ENCODE peak calls at places on chromosome 11, in six cellular contexts. E is psoas muscle; U is CD4-positive, alpha-beta T cell; F is adrenal gland; Q is DND-41; I is RWPE1. X is an unnamed sample.

GRCh38 chr11:19869466-19869865 is 156.8 kb downstream of the NAV2 start:
- DNase-seq in E (no peak), U (no peak), F (no peak), Q (no peak), I (no peak), X (no peak)

GRCh38 chr11:77346906-77347603 is 45.6 kb upstream of the GDPD4 start:
- DNase-seq in E (no peak), U (no peak), F (no peak), Q (no peak), I (no peak), X (no peak)

GRCh38 chr11:2268911-2269600 is 1.3 kb downstream of the ASCL2 start:
- DNase-seq in E (peak), U (peak), F (peak), Q (peak), I (peak), X (peak)

GRCh38 chr11:910044-910588 is 494 bp downstream of the CHID1 start:
- DNase-seq in E (no peak), U (no peak), F (no peak), Q (no peak), I (peak), X (no peak)

GRCh38 chr11:15493921-15494630 is 379.4 kb downstream of the INSC start:
- DNase-seq in E (no peak), U (no peak), F (no peak), Q (no peak), I (no peak), X (no peak)

GRCh38 chr11:563812-564578 is 3.2 kb downstream of the RASSF7 start:
- DNase-seq in E (peak), U (no peak), F (no peak), Q (no peak), I (no peak), X (no peak)

GRCh38 chr11:119975561-119976152 is 162.3 kb downstream of the TRIM29 start:
- DNase-seq in E (peak), U (no peak), F (no peak), Q (no peak), I (no peak), X (no peak)

GRCh38 chr11:60098508-60098907 is 10.0 kb downstream of the MS4A2 start:
- DNase-seq in E (no peak), U (no peak), F (no peak), Q (no peak), I (no peak), X (no peak)

GRCh38 chr11:110019659-110020058 is 73.5 kb upstream of the ZC3H12C start:
- DNase-seq in E (no peak), U (no peak), F (no peak), Q (no peak), I (no peak), X (no peak)

GRCh38 chr11:46547579-46547978 is 46.2 kb downstream of the AMBRA1 start:
- DNase-seq in E (no peak), U (no peak), F (no peak), Q (no peak), I (no peak), X (no peak)

GRCh38 chr11:46682773-46683752 is 17.4 kb downstream of the ARHGAP1 start:
- DNase-seq in E (no peak), U (no peak), F (peak), Q (no peak), I (no peak), X (no peak)

GRCh38 chr11:2177081-2177480 is 5.5 kb upstream of the TH start:
- DNase-seq in E (no peak), U (no peak), F (no peak), Q (no peak), I (no peak), X (no peak)

GRCh38 chr11:36463781-36464180 is 46.3 kb downstream of the TRAF6 start:
- DNase-seq in E (no peak), U (no peak), F (no peak), Q (no peak), I (no peak), X (no peak)

GRCh38 chr11:19763315-19763714 is 50.7 kb downstream of the NAV2 start:
- DNase-seq in E (no peak), U (no peak), F (no peak), Q (no peak), I (no peak), X (no peak)

GRCh38 chr11:115930886-115931537 is 426.8 kb upstream of the CADM1 start:
- DNase-seq in E (no peak), U (no peak), F (no peak), Q (no peak), I (no peak), X (no peak)

GRCh38 chr11:95948637-95949036 is 24.7 kb upstream of the MTMR2 start:
- DNase-seq in E (no peak), U (no peak), F (no peak), Q (no peak), I (no peak), X (no peak)

GRCh38 chr11:112231952-112232351 is 5.7 kb downstream of the PTS start:
- DNase-seq in E (no peak), U (no peak), F (no peak), Q (no peak), I (no peak), X (no peak)

GRCh38 chr11:75147875-75148263 is 3.0 kb upstream of the SLCO2B1 start:
- DNase-seq in E (peak), U (no peak), F (peak), Q (no peak), I (no peak), X (no peak)

GRCh38 chr11:125550780-125551179 is 18.5 kb upstream of the EI24 start:
- DNase-seq in E (no peak), U (no peak), F (no peak), Q (no peak), I (no peak), X (no peak)

GRCh38 chr11:122578168-122578825 is 77.2 kb upstream of the UBASH3B start:
- DNase-seq in E (no peak), U (no peak), F (no peak), Q (no peak), I (no peak), X (no peak)

GRCh38 chr11:65419460-65419772 is 3.2 kb upstream of the NEAT1 start:
- DNase-seq in E (peak), U (no peak), F (peak), Q (no peak), I (no peak), X (no peak)

GRCh38 chr11:26245046-26245445 is 86.9 kb upstream of the ANO3 start:
- DNase-seq in E (no peak), U (no peak), F (no peak), Q (no peak), I (no peak), X (no peak)

GRCh38 chr11:5369793-5370192 is 13.8 kb upstream of the OR51M1 start:
- DNase-seq in E (no peak), U (no peak), F (no peak), Q (no peak), I (peak), X (no peak)

GRCh38 chr11:2702771-2703486 is 3.1 kb upstream of the KCNQ1OT1 start:
- DNase-seq in E (peak), U (no peak), F (peak), Q (no peak), I (no peak), X (no peak)

GRCh38 chr11:75938543-75938942 is 123.5 kb downstream of the UVRAG start:
- DNase-seq in E (no peak), U (no peak), F (peak), Q (no peak), I (no peak), X (no peak)

GRCh38 chr11:13944016-13944415 is 18.5 kb upstream of the SPON1 start:
- DNase-seq in E (no peak), U (no peak), F (no peak), Q (no peak), I (no peak), X (no peak)

GRCh38 chr11:89433278-89433677 is 57.9 kb downstream of the NOX4 start:
- DNase-seq in E (no peak), U (no peak), F (no peak), Q (no peak), I (no peak), X (no peak)

GRCh38 chr11:89442801-89443200 is 48.4 kb downstream of the NOX4 start:
- DNase-seq in E (no peak), U (no peak), F (no peak), Q (no peak), I (no peak), X (no peak)

GRCh38 chr11:89441606-89442005 is 49.6 kb downstream of the NOX4 start:
- DNase-seq in E (no peak), U (no peak), F (no peak), Q (no peak), I (no peak), X (no peak)

GRCh38 chr11:89436071-89436470 is 55.1 kb downstream of the NOX4 start:
- DNase-seq in E (peak), U (no peak), F (no peak), Q (no peak), I (no peak), X (no peak)

GRCh38 chr11:89437317-89437716 is 53.9 kb downstream of the NOX4 start:
- DNase-seq in E (no peak), U (no peak), F (no peak), Q (no peak), I (no peak), X (no peak)
- TF ChIP-seq CTCF in E (no peak), U (no peak), F (no peak), Q (no peak), I (no peak), X (no peak)

DNA sequence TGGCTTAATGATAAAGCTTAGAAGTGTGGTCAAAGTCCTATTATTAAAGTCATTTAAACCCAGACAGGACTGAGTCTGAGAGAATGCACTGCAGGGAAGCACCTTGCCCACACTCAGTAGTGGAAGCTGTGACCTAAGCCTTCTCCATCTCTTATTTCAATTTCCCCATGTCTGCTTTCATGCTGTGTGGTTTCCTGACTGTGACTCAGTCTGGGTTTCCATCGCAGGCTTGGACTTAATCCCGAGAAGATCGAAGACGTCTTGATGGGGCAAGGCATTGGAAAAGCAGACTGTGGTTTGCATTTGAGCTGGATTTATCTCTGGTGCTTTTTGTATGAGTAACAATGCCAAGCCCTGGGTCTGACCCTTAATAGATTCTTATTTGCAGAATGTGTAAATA is 238.9 kb downstream of the NTM start:
- DNase-seq in E (no peak), U (no peak), F (no peak), Q (no peak), I (no peak), X (no peak)
- TF ChIP-seq CTCF in E (no peak), U (no peak), F (no peak), Q (no peak), I (no peak), X (no peak)

DNA sequence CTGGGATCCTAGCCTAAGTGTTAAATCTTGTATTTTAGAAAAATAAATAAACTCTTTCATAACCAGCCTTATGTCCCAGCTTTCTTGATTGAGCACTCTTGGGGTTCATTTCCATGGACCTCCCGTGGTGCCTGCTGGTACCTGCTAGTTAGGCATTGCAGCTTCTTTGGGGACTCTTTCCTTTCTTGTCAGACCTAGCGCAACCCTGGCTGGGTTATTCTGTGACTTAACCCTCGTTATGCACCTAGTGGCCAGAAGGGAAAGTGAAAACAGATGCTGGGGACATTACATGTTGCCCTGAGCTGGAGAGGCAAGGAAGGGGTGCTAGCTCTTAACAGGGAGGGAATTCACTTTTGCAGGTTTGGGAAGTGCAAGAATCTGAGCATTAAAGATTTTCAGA is 46.8 kb downstream of the APIP start:
- DNase-seq in E (no peak), U (no peak), F (no peak), Q (no peak), I (no peak), X (no peak)
- TF ChIP-seq CTCF in E (no peak), U (no peak), F (no peak), Q (peak), I (no peak), X (no peak)

GRCh38 chr11:104164028-104164520 is at the start of gene PDGFD:
- DNase-seq in E (peak), U (peak), F (peak), Q (no peak), I (peak), X (peak)
- TF ChIP-seq CTCF in E (no peak), U (no peak), F (peak), Q (no peak), I (peak), X (no peak)

DNA sequence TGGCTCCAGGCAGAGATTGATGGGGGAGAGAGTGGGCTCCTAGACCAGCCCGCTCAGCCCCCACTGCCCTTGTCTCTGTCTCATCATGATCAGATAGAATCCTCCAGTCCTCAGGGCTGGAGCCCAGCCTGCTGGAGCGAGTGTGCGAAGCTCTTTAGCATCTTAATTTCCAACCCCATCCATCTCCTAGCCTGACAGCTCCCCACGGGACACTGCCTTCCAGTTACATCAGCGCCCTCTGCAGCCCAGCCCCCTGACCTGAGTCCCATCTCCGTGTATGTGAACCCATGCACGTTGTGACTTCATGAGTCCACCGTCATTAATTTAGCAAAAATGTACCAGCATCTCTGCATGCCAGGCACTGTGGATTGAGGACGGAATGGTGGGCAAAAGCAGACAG is 2.1 kb downstream of the P2RX3 start:
- DNase-seq in E (peak), U (no peak), F (no peak), Q (no peak), I (no peak), X (no peak)
- TF ChIP-seq CTCF in E (no peak), U (no peak), F (no peak), Q (peak), I (no peak), X (no peak)

GRCh38 chr11:94129505-94130335 is 1.1 kb downstream of the PANX1 start:
- DNase-seq in E (no peak), U (no peak), F (peak), Q (peak), I (peak), X (no peak)

GRCh38 chr11:94128171-94128745 is 383 bp upstream of the PANX1 start:
- DNase-seq in E (no peak), U (no peak), F (no peak), Q (no peak), I (no peak), X (peak)

GRCh38 chr11:94130589-94131362 is 2.1 kb downstream of the PANX1 start:
- DNase-seq in E (no peak), U (no peak), F (no peak), Q (no peak), I (peak), X (no peak)

GRCh38 chr11:94127632-94128031 is 1.0 kb upstream of the PANX1 start:
- DNase-seq in E (no peak), U (no peak), F (no peak), Q (no peak), I (no peak), X (no peak)

DNA sequence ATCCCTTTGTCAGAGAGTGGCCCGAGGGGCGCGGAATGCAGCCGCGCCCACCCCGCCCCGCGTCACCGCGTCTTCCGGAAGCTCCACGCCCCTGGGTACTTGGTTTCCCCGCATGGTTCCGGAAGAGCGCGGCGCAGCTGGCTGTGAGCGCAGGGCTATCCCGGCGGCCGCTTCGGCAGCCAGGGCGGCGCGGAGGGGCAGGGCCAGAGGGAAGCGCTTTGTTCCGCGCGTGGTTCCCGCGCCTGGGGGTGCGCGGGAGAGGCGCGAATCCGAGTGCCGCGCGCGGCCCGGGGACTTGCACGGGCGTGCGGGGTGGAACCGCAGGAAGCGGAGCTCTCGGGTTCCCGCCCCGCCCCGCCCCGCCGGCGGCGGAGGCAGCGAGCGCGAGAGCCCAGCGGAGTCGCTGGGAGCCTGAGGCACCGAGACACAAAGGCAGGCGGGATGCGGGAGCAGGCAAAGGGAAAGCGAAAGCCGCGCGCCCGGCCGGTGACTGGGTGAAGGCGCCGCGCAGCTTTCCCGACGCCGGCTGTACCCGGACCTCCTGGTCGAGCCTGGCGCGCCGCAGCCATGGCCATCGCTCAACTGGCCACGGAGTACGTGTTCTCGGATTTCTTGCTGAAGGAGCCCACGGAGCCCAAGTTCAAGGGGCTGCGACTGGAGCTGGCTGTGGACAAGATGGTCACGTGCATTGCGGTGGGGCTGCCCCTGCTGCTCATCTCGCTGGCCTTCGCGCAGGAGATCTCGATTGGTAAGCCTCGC is at the start of gene PANX1:
- DNase-seq in E (peak), U (peak), F (peak), Q (peak), I (peak), X (peak)
- TF ChIP-seq CTCF in E (no peak), U (no peak), F (no peak), Q (no peak), I (no peak), X (no peak)

DNA sequence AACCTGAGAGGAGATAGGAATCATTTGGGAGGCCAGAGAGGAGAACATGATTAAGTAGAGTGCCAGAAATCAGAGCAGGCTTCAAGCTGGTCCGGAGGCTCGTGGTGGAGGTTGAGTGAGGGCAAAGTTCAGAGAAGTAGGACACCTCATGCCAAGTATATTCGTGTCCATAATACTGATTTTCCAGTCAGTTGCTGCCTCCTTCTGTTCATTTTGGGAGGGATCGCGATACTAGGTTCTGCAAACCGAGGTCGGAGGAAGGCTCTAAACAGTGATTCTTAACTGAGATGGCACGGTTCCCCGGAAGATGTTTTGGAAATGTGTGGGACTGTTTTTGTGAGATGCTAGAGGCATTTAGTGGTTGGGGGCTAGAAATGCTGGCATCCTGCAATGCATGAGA is 13.6 kb upstream of the CD3E start:
- DNase-seq in E (no peak), U (peak), F (no peak), Q (no peak), I (peak), X (no peak)
- TF ChIP-seq CTCF in E (peak), U (peak), F (peak), Q (peak), I (peak), X (no peak)

GRCh38 chr11:7612056-7612660 is 61.1 kb downstream of the CYB5R2 start:
- DNase-seq in E (no peak), U (no peak), F (no peak), Q (no peak), I (no peak), X (no peak)

GRCh38 chr11:7613394-7613720 is 59.9 kb downstream of the CYB5R2 start:
- DNase-seq in E (no peak), U (no peak), F (no peak), Q (no peak), I (no peak), X (no peak)

GRCh38 chr11:7612661-7613393 is 60.5 kb downstream of the CYB5R2 start:
- DNase-seq in E (no peak), U (no peak), F (no peak), Q (no peak), I (no peak), X (no peak)

GRCh38 chr11:7617032-7617431 is 56.3 kb downstream of the CYB5R2 start:
- DNase-seq in E (no peak), U (no peak), F (no peak), Q (no peak), I (no peak), X (no peak)

DNA sequence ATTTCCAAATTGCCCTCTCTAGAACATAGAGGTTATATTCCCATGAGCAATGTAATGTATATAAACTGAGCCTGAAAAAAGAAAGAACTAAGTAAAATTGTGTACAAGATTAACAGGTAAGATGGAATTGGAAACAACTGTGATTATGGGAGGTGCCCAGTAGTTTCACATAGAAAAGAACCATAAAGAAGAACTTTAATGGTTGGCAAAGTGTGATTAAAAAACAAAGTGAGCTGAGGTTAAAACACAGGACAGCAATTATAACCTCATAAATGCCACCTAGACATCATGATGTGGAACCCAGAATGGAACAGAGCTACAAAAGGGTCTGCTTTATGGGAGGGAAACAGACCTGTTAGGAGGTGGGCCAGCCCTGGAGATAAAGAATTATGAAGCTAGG is 58.6 kb downstream of the CYB5R2 start:
- DNase-seq in E (no peak), U (no peak), F (no peak), Q (no peak), I (no peak), X (no peak)
- TF ChIP-seq CTCF in E (no peak), U (no peak), F (no peak), Q (no peak), I (no peak), X (no peak)